ENCODE peak calls at places on chromosomes 2 and 18, in seven cellular contexts. E is choroid plexus epithelial cell; A is amniotic stem cell; G is HCT116; L is T-helper 2 cell; C is CD4-positive, alpha-beta T cell; D is M059J. X is an unnamed sample.

GRCh38 chr2:230614913-230615332 is 97.7 kb upstream of the CAB39 start:
- DNase-seq in E (no peak), G (no peak), L (peak), D (no peak), C (peak), A (no peak), X (no peak)

GRCh38 chr2:192197387-192197786 is 2.7 kb upstream of the TMEFF2 start:
- DNase-seq in A (no peak), C (no peak), G (no peak), E (peak), L (no peak), D (peak), X (no peak)

GRCh38 chr2:105005170-105005569 is 32.7 kb upstream of the MRPS9 start:
- DNase-seq in D (no peak), L (no peak), G (no peak), A (no peak), C (no peak), E (no peak), X (no peak)

GRCh38 chr2:219204425-219205164 is 2.0 kb upstream of the ZFAND2B start:
- DNase-seq in A (no peak), D (no peak), L (no peak), E (no peak), G (no peak), C (no peak), X (no peak)

GRCh38 chr2:133674433-133675331 is 106.4 kb upstream of the NCKAP5 start:
- DNase-seq in E (peak), L (no peak), G (no peak), D (peak), A (peak), C (no peak), X (peak)

GRCh38 chr2:11936761-11937160 is 190.3 kb downstream of the LPIN1 start:
- DNase-seq in C (no peak), L (no peak), A (no peak), D (no peak), G (no peak), E (no peak), X (no peak)

GRCh38 chr2:226660524-226660923 is 139.1 kb downstream of the IRS1 start:
- DNase-seq in C (no peak), D (peak), A (no peak), G (no peak), E (peak), L (no peak), X (peak)

GRCh38 chr2:124328397-124328796 is 303.3 kb downstream of the CNTNAP5 start:
- DNase-seq in E (no peak), D (no peak), C (no peak), A (no peak), L (no peak), G (no peak), X (no peak)

GRCh38 chr2:17547737-17548136 is 7.2 kb downstream of the VSNL1 start:
- DNase-seq in L (no peak), E (no peak), G (no peak), D (no peak), A (no peak), C (no peak), X (no peak)

GRCh38 chr18:11518788-11519685 is 90.4 kb upstream of the SLC35G4 start:
- DNase-seq in A (no peak), G (peak), D (peak), L (no peak), C (no peak), E (peak), X (peak)

GRCh38 chr2:1715184-1716012 is 28.9 kb downstream of the PXDN start:
- DNase-seq in D (no peak), A (no peak), E (no peak), C (no peak), G (no peak), L (no peak), X (no peak)

GRCh38 chr2:241701405-241702154 is at the start of gene ING5:
- DNase-seq in E (peak), G (peak), L (peak), C (peak), A (peak), D (peak), X (peak)

GRCh38 chr18:711330-711692 is 1.1 kb downstream of the ENOSF1 start:
- DNase-seq in G (no peak), C (no peak), D (no peak), A (no peak), E (no peak), L (no peak), X (no peak)

GRCh38 chr2:189152476-189152875 is 27.1 kb downstream of the COL5A2 start:
- DNase-seq in D (no peak), A (no peak), L (no peak), C (no peak), E (no peak), G (no peak), X (no peak)

X was measured in NCI-H460.